ENCODE peak calls at places on chromosomes 5 and 9, in nine cellular contexts. K is right lobe of liver, N is right cardiac atrium, J is HCT116, D is cardiac muscle cell, P is heart right ventricle, A is astrocyte, B is heart left ventricle, H is MM.1S. M is an unnamed sample. For H3K4me1 and H3K9me3, the result is how much of the 10 kb centered on the place peaks cover.

GRCh38 chr5:14153932-14154646 is 10.9 kb downstream of the TRIO start:
- DNase-seq in J (no peak), B (peak), K (no peak), H (no peak), N (peak), P (peak), A (peak), D (peak), M (no peak)

GRCh38 chr5:34483442-34484033 is 172.6 kb upstream of the RAI14 start:
- DNase-seq in B (no peak), H (no peak), D (no peak), N (no peak), J (no peak), P (no peak), K (no peak), A (no peak), M (no peak)

GRCh38 chr5:137022043-137022442 is 477.1 kb downstream of the SPOCK1 start:
- DNase-seq in A (peak), D (peak), N (peak), K (no peak), P (peak), H (no peak), B (peak), J (no peak), M (no peak)

GRCh38 chr5:68898961-68899471 is 194.8 kb upstream of the SLC30A5 start:
- DNase-seq in J (peak), D (peak), B (no peak), A (peak), H (no peak), P (no peak), K (no peak), N (no peak), M (no peak)

GRCh38 chr5:59485104-59485503 is 408.4 kb downstream of the PDE4D start:
- DNase-seq in P (no peak), J (no peak), D (no peak), H (no peak), K (no peak), N (no peak), B (no peak), A (no peak), M (no peak)

GRCh38 chr5:151509231-151509630 is 61.8 kb downstream of the SLC36A1 start:
- DNase-seq in J (no peak), H (no peak), N (no peak), P (no peak), B (no peak), D (no peak), K (no peak), A (no peak), M (no peak)

GRCh38 chr5:133842846-133843725 is 125.3 kb downstream of the C5orf15 start:
- DNase-seq in J (no peak), D (no peak), H (no peak), N (no peak), P (no peak), B (no peak), K (no peak), A (peak), M (no peak)

GRCh38 chr9:99000480-99001395 is 57.0 kb downstream of the COL15A1 start:
- DNase-seq in H (peak), N (peak), A (peak), B (no peak), K (no peak), J (peak), D (peak), P (peak), M (peak)

GRCh38 chr9:75146229-75146628 is 57.9 kb downstream of the OSTF1 start:
- DNase-seq in B (no peak), N (no peak), A (peak), J (no peak), K (no peak), D (peak), P (no peak), H (no peak), M (no peak)

GRCh38 chr5:78805-79149 is 13.2 kb upstream of the PLEKHG4B start:
- DNase-seq in A (no peak), H (no peak), N (no peak), D (no peak), J (no peak), B (no peak), K (no peak), P (no peak), M (no peak)

GRCh38 chr5:77170-77501 is 14.8 kb upstream of the PLEKHG4B start:
- DNase-seq in A (no peak), J (no peak), N (no peak), D (no peak), P (no peak), H (no peak), B (no peak), K (no peak), M (no peak)

GRCh38 chr5:77957-78804 is 13.8 kb upstream of the PLEKHG4B start:
- DNase-seq in A (peak), H (peak), P (peak), B (peak), N (no peak), K (no peak), D (peak), J (peak), M (peak)

GRCh38 chr5:76358-77169 is 15.4 kb upstream of the PLEKHG4B start:
- DNase-seq in J (no peak), A (no peak), H (no peak), P (no peak), B (no peak), N (no peak), D (no peak), K (no peak), M (no peak)

GRCh38 chr5:77546-77945 is 14.4 kb upstream of the PLEKHG4B start:
- DNase-seq in P (no peak), N (no peak), J (no peak), D (no peak), K (no peak), B (no peak), H (no peak), A (no peak), M (no peak)
- H3K4me1 ChIP-seq in P (under half), N (under half), J (under half), D (under half), K (under half), B (under half), H (under half), A (under half), M (under half)

GRCh38 chr5:39399135-39400036 is 25.4 kb downstream of the DAB2 start:
- DNase-seq in J (peak), P (no peak), A (peak), D (peak), K (no peak), N (no peak), H (no peak), B (no peak), M (no peak)
- H3K4me3 ChIP-seq in J (no peak), P (no peak), A (no peak), D (no peak), K (no peak), N (no peak), H (no peak), B (peak), M (no peak)

DNA sequence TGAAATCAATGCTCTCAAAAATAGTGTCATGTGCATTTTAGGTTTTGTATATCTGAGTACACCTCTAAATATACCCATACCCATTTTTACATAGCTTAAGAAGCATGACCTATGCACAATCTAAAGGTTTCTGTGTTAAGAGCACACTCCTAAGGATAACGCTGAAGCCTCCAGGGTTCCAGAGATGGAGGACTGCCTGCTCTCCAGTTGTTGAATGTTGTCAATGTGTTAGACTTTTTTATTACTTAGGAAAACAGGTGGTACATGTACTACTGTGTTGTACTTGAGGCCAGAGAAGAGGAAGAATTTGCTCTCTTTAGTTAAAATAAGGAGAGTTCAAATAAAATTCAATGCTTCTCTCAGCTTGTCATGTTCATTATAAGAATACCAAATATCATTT is 141.2 kb downstream of the EMB start:
- DNase-seq in J (no peak), P (no peak), K (no peak), D (no peak), A (no peak), N (no peak), H (no peak), B (no peak), M (no peak)
- H3K9me3 ChIP-seq in J (under half), P (under half), K (under half), D (under half), A (under half), N (under half), H (under half), B (under half), M (under half)

GRCh38 chr5:179550511-179551342 is at the start of gene RUFY1:
- DNase-seq in P (peak), J (peak), K (peak), D (peak), B (peak), N (peak), A (peak), H (peak), M (peak)

GRCh38 chr5:179554981-179555380 is 4.6 kb downstream of the RUFY1 start:
- DNase-seq in P (no peak), A (no peak), H (no peak), D (no peak), N (no peak), B (no peak), K (no peak), J (no peak), M (no peak)

GRCh38 chr5:179553875-179554274 is 3.5 kb downstream of the RUFY1 start:
- DNase-seq in D (peak), P (no peak), A (peak), J (no peak), B (no peak), H (no peak), K (no peak), N (no peak), M (no peak)

GRCh38 chr5:179553006-179553405 is 2.7 kb downstream of the RUFY1 start:
- DNase-seq in J (no peak), H (no peak), N (no peak), B (no peak), A (no peak), P (no peak), D (no peak), K (no peak), M (no peak)

GRCh38 chr5:179549973-179550510 is 312 bp upstream of the RUFY1 start:
- DNase-seq in D (no peak), A (peak), K (no peak), N (no peak), P (no peak), H (no peak), J (no peak), B (peak), M (no peak)
- H3K4me1 ChIP-seq in D (under half), A (under half), K (under half), N (under half), P (under half), H (under half), J (under half), B (under half), M (under half)

GRCh38 chr9:129320575-129321311 is 142.7 kb upstream of the IER5L start:
- DNase-seq in H (peak), J (no peak), B (peak), K (peak), D (peak), P (peak), N (peak), A (peak), M (peak)

GRCh38 chr9:129322641-129323375 is 144.7 kb upstream of the IER5L start:
- DNase-seq in K (peak), H (no peak), B (no peak), N (peak), J (no peak), D (no peak), P (no peak), A (no peak), M (no peak)

GRCh38 chr9:129322022-129322621 is 144.1 kb upstream of the IER5L start:
- DNase-seq in N (peak), D (no peak), J (no peak), H (no peak), A (no peak), P (no peak), B (no peak), K (no peak), M (no peak)

GRCh38 chr9:129319938-129320481 is 141.9 kb upstream of the IER5L start:
- DNase-seq in H (no peak), A (no peak), B (no peak), D (no peak), K (peak), J (no peak), P (no peak), N (no peak), M (no peak)

GRCh38 chr9:129321511-129322021 is 143.5 kb upstream of the IER5L start:
- DNase-seq in K (peak), N (no peak), J (no peak), D (no peak), H (no peak), A (no peak), P (no peak), B (no peak), M (no peak)
- H3K4me3 ChIP-seq in K (peak), N (peak), J (no peak), D (peak), H (no peak), A (no peak), P (peak), B (peak), M (no peak)

DNA sequence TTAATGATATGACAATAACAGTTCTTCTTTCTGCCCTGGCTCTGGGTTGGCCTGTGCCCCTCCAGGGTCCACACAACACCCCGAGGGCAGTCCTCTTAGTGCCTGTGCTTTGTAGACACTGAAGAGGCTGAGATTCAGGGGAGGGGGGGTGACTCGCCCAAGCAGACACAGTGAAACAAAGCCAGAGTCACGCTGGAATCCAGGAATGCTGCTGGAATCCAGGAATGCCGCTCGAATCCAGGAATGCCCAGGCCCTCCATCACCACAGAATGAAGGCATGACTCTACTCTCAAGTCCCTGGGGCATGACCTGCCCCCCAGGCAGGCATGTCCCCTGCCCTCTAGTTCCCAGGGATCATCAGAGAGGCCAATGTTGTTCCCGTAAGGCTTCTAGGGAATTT is 73.1 kb downstream of the LRSAM1 start:
- DNase-seq in D (peak), A (peak), N (no peak), B (no peak), P (no peak), K (no peak), H (no peak), J (no peak), M (no peak)
- H3K9me3 ChIP-seq in D (under half), A (under half), N (under half), B (under half), P (under half), K (under half), H (under half), J (under half), M (under half)

DNA sequence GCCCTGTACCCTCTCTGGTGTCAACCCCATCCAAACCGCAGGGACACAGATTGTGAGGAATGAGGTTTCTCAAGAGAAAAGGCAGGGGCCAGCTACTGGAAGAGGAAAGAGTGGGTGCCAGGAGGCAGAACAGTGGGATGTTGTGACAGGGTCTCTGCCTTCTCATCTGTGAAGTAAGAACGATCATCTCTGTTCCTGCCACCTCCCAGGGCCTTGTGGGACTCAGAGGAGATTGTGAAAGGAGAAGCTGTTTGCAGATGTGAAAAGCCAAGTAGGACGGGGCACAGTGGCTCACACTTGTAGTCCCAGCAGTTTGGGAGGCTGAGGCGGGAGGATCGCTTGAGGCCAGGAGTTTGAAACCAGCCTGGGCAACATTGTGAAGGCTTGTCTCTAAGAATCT is 22.8 kb upstream of the RPL26L1 start:
- DNase-seq in A (no peak), J (no peak), K (no peak), H (no peak), P (no peak), N (peak), B (peak), D (no peak), M (no peak)
- H3K4me1 ChIP-seq in A (under half), J (under half), K (under half), H (under half), P (under half), N (under half), B (under half), D (under half), M (under half)

DNA sequence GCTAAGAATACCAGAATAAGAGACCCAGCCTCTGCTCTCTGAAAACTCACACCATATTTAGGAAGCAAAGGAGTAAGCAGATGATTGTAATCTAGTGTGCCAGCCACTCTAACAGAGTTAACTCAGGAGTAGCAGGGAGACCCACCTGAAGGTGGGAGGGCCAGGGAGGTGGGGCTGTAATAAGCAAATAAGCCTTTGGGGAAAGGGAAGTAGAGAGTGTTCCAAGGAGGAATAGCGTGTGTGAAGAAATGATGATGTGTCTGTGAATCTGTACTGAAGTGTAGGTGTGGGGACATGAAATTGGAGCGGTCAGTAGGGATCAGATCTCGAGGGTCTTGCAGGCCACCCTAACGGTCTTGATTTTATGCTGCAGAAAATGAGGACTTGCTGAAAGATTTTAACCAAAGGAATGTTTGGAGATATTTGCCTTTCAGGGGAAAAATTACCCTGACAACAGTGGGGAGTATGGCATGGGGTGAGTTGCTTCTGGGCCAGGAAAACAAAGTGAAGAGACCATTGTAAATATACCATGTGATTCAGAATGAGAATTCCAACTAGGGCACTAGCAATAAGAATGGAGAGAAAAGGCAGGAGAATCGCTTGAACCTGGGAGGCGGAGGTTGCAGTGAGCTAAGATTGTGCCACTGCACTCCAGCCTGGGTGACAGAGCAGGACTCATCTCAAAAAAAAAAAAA is 44.1 kb upstream of the FSD1L start:
- DNase-seq in J (no peak), A (no peak), B (no peak), P (no peak), D (no peak), K (no peak), N (no peak), H (no peak), M (no peak)
- H3K4me3 ChIP-seq in J (no peak), A (no peak), B (no peak), P (no peak), D (no peak), K (no peak), N (no peak), H (no peak), M (no peak)

GRCh38 chr5:141303756-141304155 is at the start of gene SLC25A2:
- DNase-seq in H (no peak), P (no peak), K (no peak), A (no peak), D (no peak), B (no peak), N (no peak), J (no peak), M (no peak)

DNA sequence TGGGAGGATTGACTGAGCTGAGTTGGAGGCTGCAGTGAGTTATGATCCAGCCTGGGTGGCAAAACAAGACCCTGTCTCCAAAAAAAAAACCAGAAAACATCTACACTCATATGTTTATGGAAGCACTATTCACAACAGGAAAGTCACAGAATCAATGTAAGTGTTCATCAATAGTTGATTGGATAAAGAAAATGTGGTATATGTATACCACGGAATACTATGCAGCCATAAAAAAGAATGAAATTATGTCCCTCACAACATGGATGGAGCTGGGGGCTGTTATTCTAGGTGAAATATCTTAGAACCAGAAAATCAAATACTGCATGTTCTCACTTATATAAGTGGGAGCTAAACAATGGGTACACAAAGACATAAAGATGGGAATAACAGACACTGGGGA is 2.8 kb upstream of the SLC25A2 start:
- DNase-seq in B (no peak), K (no peak), N (no peak), P (no peak), D (no peak), J (no peak), A (no peak), H (no peak), M (no peak)
- H3K9me3 ChIP-seq in B (under half), K (under half), N (under half), P (half or more), D (under half), J (under half), A (under half), H (under half), M (under half)

DNA sequence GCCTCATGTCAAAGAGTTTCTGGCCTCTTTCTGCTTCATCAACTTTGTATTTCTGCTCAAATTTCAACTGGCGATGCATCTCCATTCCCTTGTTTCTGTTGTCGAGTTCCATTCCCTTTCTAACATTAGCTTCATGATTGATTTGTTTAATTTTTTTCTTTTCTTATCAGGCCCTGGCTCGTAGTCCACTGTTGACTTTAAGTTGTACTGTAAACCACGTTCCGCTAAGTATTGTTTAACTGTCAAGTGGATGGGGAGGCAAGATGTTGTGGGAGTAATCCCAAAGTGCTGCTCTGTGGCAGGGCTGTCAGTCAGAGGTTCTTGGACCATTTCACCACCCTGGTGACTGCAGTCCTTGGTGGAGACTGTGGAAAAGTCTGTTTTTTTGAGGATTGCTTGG is 309.1 kb downstream of the PSAT1 start:
- DNase-seq in J (no peak), K (no peak), P (no peak), H (no peak), N (no peak), A (peak), D (peak), B (no peak), M (no peak)
- H3K4me1 ChIP-seq in J (under half), K (under half), P (under half), H (under half), N (under half), A (under half), D (under half), B (under half), M (under half)

M was measured in naive thymus-derived CD4-positive, alpha-beta T cell.